ENCODE peak calls at places on chromosomes 6 and 20, in eight cellular contexts. I is psoas muscle, H is adrenal gland, Z is WERI-Rb-1, V is keratinocyte, X is cardiac muscle cell, C is endothelial cell of umbilical vein, K is PC-9. J is an unnamed sample.

GRCh38 chr6:73460044-73460443 is 1.5 kb upstream of the MTO1 start:
- DNase-seq in I (no peak), H (no peak), Z (no peak), V (no peak), X (no peak), C (no peak), K (no peak), J (no peak)

GRCh38 chr6:56140090-56140489 is 107.3 kb downstream of the COL21A1 start:
- DNase-seq in I (no peak), H (no peak), Z (no peak), V (no peak), X (no peak), C (no peak), K (no peak), J (no peak)

GRCh38 chr6:25750911-25751310 is 3.6 kb upstream of the SLC17A4 start:
- DNase-seq in I (no peak), H (no peak), Z (no peak), V (no peak), X (no peak), C (no peak), K (no peak), J (no peak)

GRCh38 chr6:45377041-45377554 is 636 bp downstream of the SUPT3H start:
- DNase-seq in I (no peak), H (no peak), Z (no peak), V (no peak), X (peak), C (no peak), K (no peak), J (peak)

GRCh38 chr6:27812805-27813626 is 99.2 kb downstream of the OR2B2 start:
- DNase-seq in I (no peak), H (no peak), Z (no peak), V (no peak), X (no peak), C (no peak), K (no peak), J (no peak)

GRCh38 chr6:106156863-106157262 is 70.7 kb downstream of the PRDM1 start:
- DNase-seq in I (no peak), H (no peak), Z (no peak), V (no peak), X (no peak), C (no peak), K (no peak), J (peak)

GRCh38 chr6:14074723-14075503 is 42.7 kb upstream of the CD83 start:
- DNase-seq in I (no peak), H (peak), Z (peak), V (no peak), X (peak), C (peak), K (no peak), J (peak)

GRCh38 chr20:45059022-45059728 is 41.8 kb downstream of the KCNS1 start:
- DNase-seq in I (no peak), H (no peak), Z (no peak), V (no peak), X (no peak), C (no peak), K (no peak), J (peak)

GRCh38 chr6:31122803-31123706 is 2.8 kb upstream of the CDSN start:
- DNase-seq in I (peak), H (peak), Z (no peak), V (no peak), X (peak), C (peak), K (peak), J (peak)

GRCh38 chr20:64116541-64117423 is 9.4 kb upstream of the NPBWR2 start:
- DNase-seq in I (peak), H (peak), Z (no peak), V (no peak), X (no peak), C (no peak), K (no peak), J (no peak)

GRCh38 chr20:58092353-58092752 is 136.1 kb downstream of the ANKRD60 start:
- DNase-seq in I (no peak), H (no peak), Z (no peak), V (no peak), X (no peak), C (no peak), K (no peak), J (no peak)

GRCh38 chr20:53224851-53225250 is 252.7 kb downstream of the TSHZ2 start:
- DNase-seq in I (no peak), H (no peak), Z (no peak), V (no peak), X (no peak), C (no peak), K (no peak), J (peak)

GRCh38 chr6:47407295-47408281 is 70.0 kb upstream of the CD2AP start:
- DNase-seq in I (no peak), H (no peak), Z (no peak), V (no peak), X (no peak), C (no peak), K (no peak), J (no peak)

GRCh38 chr6:55916188-55916587 is 40.8 kb upstream of the BMP5 start:
- DNase-seq in I (no peak), H (no peak), Z (no peak), V (no peak), X (no peak), C (no peak), K (no peak), J (peak)

GRCh38 chr6:42653851-42654250 is 68.5 kb downstream of the PRPH2 start:
- DNase-seq in I (no peak), H (no peak), Z (no peak), V (no peak), X (no peak), C (no peak), K (no peak), J (no peak)

GRCh38 chr6:168107191-168107940 is 28.4 kb upstream of the FRMD1 start:
- DNase-seq in I (peak), H (no peak), Z (no peak), V (no peak), X (no peak), C (no peak), K (no peak), J (no peak)

GRCh38 chr6:47000842-47001241 is 41.3 kb downstream of the ADGRF1 start:
- DNase-seq in I (no peak), H (no peak), Z (no peak), V (no peak), X (no peak), C (no peak), K (peak), J (no peak)

GRCh38 chr6:32954212-32954745 is 1.4 kb upstream of the HLA-DMA start:
- DNase-seq in I (no peak), H (no peak), Z (no peak), V (no peak), X (no peak), C (no peak), K (no peak), J (no peak)

GRCh38 chr20:32477594-32478512 is 107.3 kb downstream of the NOL4L start:
- DNase-seq in I (peak), H (peak), Z (no peak), V (no peak), X (no peak), C (no peak), K (no peak), J (no peak)

GRCh38 chr6:33118525-33119123 is 42.8 kb downstream of the HLA-DPB1 start:
- DNase-seq in I (no peak), H (no peak), Z (peak), V (no peak), X (peak), C (peak), K (no peak), J (peak)

GRCh38 chr6:44045672-44046015 is 81.6 kb downstream of the MRPL14 start:
- DNase-seq in I (no peak), H (no peak), Z (no peak), V (no peak), X (no peak), C (no peak), K (no peak), J (no peak)

DNA sequence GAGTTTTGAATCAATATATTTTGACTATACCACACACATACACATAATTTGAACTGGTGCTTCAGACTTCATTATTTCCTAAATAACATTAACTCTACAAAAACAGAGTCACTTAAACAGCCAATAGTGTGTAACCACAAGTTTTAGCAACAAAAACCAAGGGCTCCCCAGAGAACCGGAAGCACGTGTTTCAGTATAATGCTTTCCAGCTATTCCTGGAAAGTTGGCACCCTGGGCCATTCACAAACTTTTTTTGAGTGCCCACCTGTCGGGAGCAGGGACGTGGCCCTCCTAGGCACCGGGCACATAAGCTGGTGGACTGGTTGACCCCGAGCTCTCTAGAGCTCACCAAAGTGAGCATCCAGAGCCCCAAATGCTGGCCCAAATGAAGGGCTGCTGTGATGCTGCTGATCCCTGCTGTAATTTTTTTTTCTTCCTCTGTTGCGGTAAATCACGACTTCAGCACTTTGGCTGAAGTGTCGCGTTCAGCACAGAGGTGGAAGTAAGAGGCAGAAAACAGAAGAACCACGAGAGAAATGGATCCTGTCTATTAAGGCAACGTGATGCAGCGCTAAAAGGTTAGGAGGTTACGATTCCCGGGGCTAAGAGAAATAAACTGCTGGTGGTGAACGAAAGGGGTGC is 1.8 kb upstream of the SLC35D3 start:
- DNase-seq in I (no peak), H (no peak), Z (no peak), V (no peak), X (no peak), C (peak), K (no peak), J (peak)
- H3K4me3 ChIP-seq in I (peak), H (no peak), Z (no peak), V (peak), X (peak), C (no peak), K (no peak), J (no peak)

GRCh38 chr6:79989641-79990040 is 14.8 kb upstream of the TTK start:
- DNase-seq in I (no peak), H (no peak), Z (no peak), V (no peak), X (no peak), C (no peak), K (no peak), J (no peak)

GRCh38 chr6:79985128-79985527 is 19.3 kb upstream of the TTK start:
- DNase-seq in I (no peak), H (no peak), Z (no peak), V (no peak), X (no peak), C (no peak), K (no peak), J (no peak)

GRCh38 chr6:79981647-79982046 is 22.8 kb upstream of the TTK start:
- DNase-seq in I (no peak), H (no peak), Z (no peak), V (no peak), X (no peak), C (no peak), K (no peak), J (no peak)

GRCh38 chr6:79984261-79984660 is 20.2 kb upstream of the TTK start:
- DNase-seq in I (no peak), H (no peak), Z (peak), V (no peak), X (no peak), C (peak), K (no peak), J (peak)
- TF ChIP-seq CTCF in I (no peak), H (no peak), Z (peak), V (peak), X (no peak), C (no peak), K (no peak), J (no peak)

GRCh38 chr20:19936801-19937583 is 80.2 kb upstream of the NAA20 start:
- DNase-seq in I (peak), H (peak), Z (no peak), V (no peak), X (no peak), C (peak), K (no peak), J (no peak)

GRCh38 chr20:19938421-19938787 is 78.8 kb upstream of the NAA20 start:
- DNase-seq in I (no peak), H (no peak), Z (no peak), V (no peak), X (no peak), C (no peak), K (no peak), J (no peak)

GRCh38 chr20:19937651-19938420 is 79.3 kb upstream of the NAA20 start:
- DNase-seq in I (no peak), H (no peak), Z (no peak), V (no peak), X (no peak), C (no peak), K (no peak), J (no peak)

GRCh38 chr20:19934792-19935491 is 82.2 kb upstream of the NAA20 start:
- DNase-seq in I (peak), H (peak), Z (no peak), V (no peak), X (no peak), C (peak), K (peak), J (no peak)

GRCh38 chr20:19935842-19936241 is 81.3 kb upstream of the NAA20 start:
- DNase-seq in I (no peak), H (no peak), Z (no peak), V (no peak), X (no peak), C (no peak), K (peak), J (no peak)
- H3K4me3 ChIP-seq in I (peak), H (no peak), Z (no peak), V (peak), X (no peak), C (no peak), K (peak), J (no peak)

GRCh38 chr20:10089871-10090587 is 55.2 kb downstream of the ANKEF1 start:
- DNase-seq in I (no peak), H (no peak), Z (no peak), V (no peak), X (no peak), C (no peak), K (no peak), J (no peak)

GRCh38 chr20:10090588-10091166 is 55.9 kb downstream of the ANKEF1 start:
- DNase-seq in I (peak), H (peak), Z (peak), V (no peak), X (peak), C (peak), K (peak), J (peak)

GRCh38 chr20:10096790-10097189 is 62.0 kb downstream of the ANKEF1 start:
- DNase-seq in I (no peak), H (no peak), Z (no peak), V (no peak), X (no peak), C (no peak), K (no peak), J (no peak)

GRCh38 chr20:10093087-10093591 is 58.4 kb downstream of the ANKEF1 start:
- DNase-seq in I (no peak), H (peak), Z (no peak), V (no peak), X (no peak), C (no peak), K (peak), J (peak)

DNA sequence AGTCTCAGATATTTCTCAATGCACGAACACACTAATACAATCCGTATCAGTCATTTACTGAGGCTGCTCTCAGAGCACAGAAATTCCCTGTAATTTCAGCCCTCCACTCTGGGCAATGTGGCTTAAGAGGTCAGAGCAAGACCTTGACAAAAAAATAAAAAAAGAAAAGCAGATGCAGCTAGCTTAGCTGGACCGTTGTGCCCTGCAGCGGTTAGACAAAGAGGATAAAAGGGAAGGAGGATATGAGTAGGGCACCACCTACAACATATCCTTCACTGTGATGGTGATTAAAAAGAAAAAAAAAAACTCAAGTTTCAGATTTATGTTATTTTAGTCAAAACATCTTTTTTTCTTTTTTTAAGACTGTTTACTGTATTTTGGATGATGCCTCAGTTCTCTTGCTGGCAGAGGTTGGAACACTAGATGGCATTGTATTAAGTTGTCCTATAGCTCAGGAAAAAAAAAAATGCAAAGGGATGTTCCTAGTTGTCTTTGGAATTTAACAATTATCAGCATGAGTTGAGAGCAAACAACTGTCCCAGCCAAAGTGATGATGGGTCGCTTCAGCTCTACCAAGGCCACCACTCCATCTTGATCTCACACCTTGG is 59.9 kb downstream of the ANKEF1 start:
- DNase-seq in I (no peak), H (no peak), Z (no peak), V (no peak), X (no peak), C (no peak), K (no peak), J (peak)
- TF ChIP-seq CTCF in I (no peak), H (no peak), Z (no peak), V (no peak), X (peak), C (no peak), K (peak), J (peak)

J was measured in fibroblast of mammary gland.